ENCODE peak calls at places on chromosomes 3 and 15, in six cellular contexts. O is HFFc6; V is amniotic stem cell; A is naive thymus-derived CD4-positive, alpha-beta T cell; U is activated CD4-positive, alpha-beta T cell treated with anti-CD3 and anti-CD28 coated beads, Interleukin-2, amount 50 U/mL, for 1 hour; J is mesenchymal stem cell. N is an unnamed sample.

GRCh38 chr3:132593241-132593949 is 3.7 kb upstream of the ACKR4 start:
- DNase-seq in O (no peak), U (no peak), V (no peak), J (peak), A (no peak), N (no peak)

GRCh38 chr15:44798815-44799214 is 62.5 kb downstream of the TRIM69 start:
- DNase-seq in A (no peak), J (no peak), O (no peak), V (no peak), U (no peak), N (peak)

GRCh38 chr3:173214576-173214975 is 73.5 kb upstream of the SPATA16 start:
- DNase-seq in A (no peak), U (no peak), J (no peak), V (no peak), O (no peak), N (no peak)

GRCh38 chr3:193470710-193471109 is 84.0 kb downstream of the ATP13A4 start:
- DNase-seq in A (no peak), U (no peak), O (no peak), V (no peak), J (no peak), N (no peak)

GRCh38 chr15:78438595-78439285 is 724 bp downstream of the IREB2 start:
- DNase-seq in V (no peak), U (peak), J (peak), A (no peak), O (no peak), N (peak)

GRCh38 chr3:53899730-53900129 is 8.1 kb upstream of the SELENOK start:
- DNase-seq in A (no peak), U (no peak), V (no peak), J (no peak), O (no peak), N (no peak)

GRCh38 chr3:47002490-47003410 is 23.3 kb downstream of the NBEAL2 start:
- DNase-seq in U (no peak), O (no peak), A (no peak), J (no peak), V (no peak), N (no peak)

GRCh38 chr3:9793161-9793781 is 389 bp downstream of the ARPC4 start:
- DNase-seq in J (peak), O (peak), V (peak), U (no peak), A (peak), N (peak)

GRCh38 chr3:179264456-179264855 is 13.5 kb upstream of the KCNMB3 start:
- DNase-seq in A (no peak), J (no peak), V (no peak), U (no peak), O (no peak), N (no peak)

GRCh38 chr3:108346301-108346989 is 50.1 kb downstream of the HHLA2 start:
- DNase-seq in J (no peak), V (no peak), O (no peak), A (no peak), U (no peak), N (no peak)

GRCh38 chr3:149603126-149604074 is 54.4 kb downstream of the WWTR1 start:
- DNase-seq in J (peak), V (no peak), U (no peak), A (no peak), O (peak), N (peak)

GRCh38 chr15:56844463-56844862 is 74.0 kb upstream of the TCF12 start:
- DNase-seq in J (no peak), A (no peak), V (no peak), U (no peak), O (no peak), N (no peak)

GRCh38 chr3:84836961-84837360 is 121.8 kb upstream of the CADM2 start:
- DNase-seq in A (no peak), O (no peak), V (no peak), J (no peak), U (no peak), N (peak)

GRCh38 chr15:68399096-68400065 is 32.6 kb downstream of the ITGA11 start:
- DNase-seq in V (no peak), J (no peak), U (no peak), O (no peak), A (no peak), N (no peak)

GRCh38 chr3:8345396-8345795 is 156.2 kb upstream of the LMCD1 start:
- DNase-seq in J (no peak), O (no peak), U (no peak), V (no peak), A (no peak), N (peak)

GRCh38 chr3:105195260-105195659 is 171.4 kb upstream of the ALCAM start:
- DNase-seq in O (peak), A (no peak), U (no peak), V (no peak), J (peak), N (no peak)

GRCh38 chr15:89122532-89123525 is 34.6 kb downstream of the ABHD2 start:
- DNase-seq in V (no peak), U (no peak), J (no peak), O (peak), A (no peak), N (peak)

GRCh38 chr3:14787630-14788029 is 31.1 kb upstream of the FGD5 start:
- DNase-seq in V (no peak), U (no peak), J (no peak), A (no peak), O (no peak), N (no peak)

GRCh38 chr15:72199721-72200212 is 2.2 kb upstream of the GRAMD2A start:
- DNase-seq in O (peak), V (peak), J (peak), A (peak), U (peak), N (peak)

GRCh38 chr3:197222816-197223419 is 75.5 kb downstream of the DLG1 start:
- DNase-seq in O (no peak), V (no peak), U (no peak), A (no peak), J (peak), N (no peak)

GRCh38 chr3:32817561-32818430 is at the start of gene TRIM71:
- DNase-seq in V (no peak), O (no peak), U (no peak), A (no peak), J (peak), N (no peak)

GRCh38 chr15:101497484-101498034 is 8.1 kb upstream of the PCSK6 start:
- DNase-seq in A (no peak), V (no peak), O (no peak), U (no peak), J (no peak), N (no peak)

GRCh38 chr3:119558528-119559339 is 680 bp downstream of the CD80 start:
- DNase-seq in J (no peak), V (no peak), O (no peak), U (no peak), A (no peak), N (no peak)

GRCh38 chr3:70973558-70973957 is 610.0 kb downstream of the FOXP1 start:
- DNase-seq in O (peak), U (no peak), A (no peak), J (peak), V (no peak), N (no peak)

GRCh38 chr3:148077318-148077923 is 620.3 kb upstream of the AGTR1 start:
- DNase-seq in U (no peak), O (peak), A (no peak), J (peak), V (no peak), N (peak)

GRCh38 chr15:99424978-99425665 is 140.7 kb upstream of the MEF2A start:
- DNase-seq in O (peak), V (peak), A (peak), U (peak), J (peak), N (peak)

GRCh38 chr15:73994912-73995622 is 551 bp downstream of the PML start:
- DNase-seq in J (peak), V (no peak), A (no peak), O (no peak), U (no peak), N (no peak)

GRCh38 chr3:31038086-31038737 is 143.8 kb upstream of the GADL1 start:
- DNase-seq in J (no peak), V (no peak), U (no peak), O (no peak), A (no peak), N (no peak)

GRCh38 chr3:169295126-169295525 is 368.4 kb downstream of the MECOM start:
- DNase-seq in J (no peak), V (no peak), O (no peak), U (no peak), A (no peak), N (no peak)

GRCh38 chr15:87121357-87121756 is 1041.7 kb downstream of the AGBL1 start:
- DNase-seq in V (no peak), U (no peak), J (peak), O (no peak), A (no peak), N (no peak)

GRCh38 chr15:60477991-60478632 is 830 bp downstream of the ICE2 start:
- DNase-seq in O (peak), U (no peak), J (peak), A (no peak), V (no peak), N (peak)

GRCh38 chr3:66938338-66938963 is 59.7 kb upstream of the KBTBD8 start:
- DNase-seq in J (peak), U (no peak), A (peak), O (peak), V (peak), N (peak)

GRCh38 chr3:77254967-77255831 is 215.3 kb downstream of the ROBO2 start:
- DNase-seq in J (peak), V (peak), U (no peak), A (no peak), O (peak), N (peak)

GRCh38 chr15:67915374-67916050 is 75.7 kb upstream of the RNU6-1 start:
- DNase-seq in A (no peak), U (no peak), J (peak), O (no peak), V (no peak), N (no peak)

GRCh38 chr15:71748327-71748726 is 62.0 kb upstream of the NR2E3 start:
- DNase-seq in V (no peak), J (peak), O (peak), U (no peak), A (no peak), N (peak)

GRCh38 chr3:182092662-182093262 is 381.0 kb downstream of the SOX2 start:
- DNase-seq in J (peak), A (no peak), V (no peak), U (no peak), O (no peak), N (no peak)

GRCh38 chr3:45905755-45906154 is 19.4 kb downstream of the CCR9 start:
- DNase-seq in U (no peak), A (no peak), V (no peak), J (no peak), O (no peak), N (no peak)

GRCh38 chr15:57375827-57376694 is at the start of gene CGNL1:
- DNase-seq in A (no peak), U (no peak), V (no peak), J (peak), O (no peak), N (no peak)

GRCh38 chr3:107369791-107370190 is 7.4 kb upstream of the CCDC54 start:
- DNase-seq in U (no peak), V (no peak), J (no peak), O (no peak), A (no peak), N (no peak)

N was measured in SW480.